ENCODE peak calls at places on chromosomes 6 and 20, in seven cellular contexts. One of them, this sample, is unnamed.

GRCh38 chr6:36800223-36801095 is 38.8 kb downstream of the CPNE5 start:
- DNase-seq in fibroblast of lung: no peak
- DNase-seq in activated CD8-positive, alpha-beta T cell treated with anti-CD3 and anti-CD28 coated beads for 36 hours: no peak
- DNase-seq in fibroblast of the aortic adventitia: no peak
- DNase-seq in lung: no peak
- DNase-seq in thoracic aorta: no peak
- DNase-seq in astrocyte of the cerebellum: no peak
- DNase-seq in this sample: no peak

GRCh38 chr20:35502352-35502751 is 27.1 kb downstream of the C20orf173 start:
- DNase-seq in astrocyte of the cerebellum: no peak
- DNase-seq in activated CD8-positive, alpha-beta T cell treated with anti-CD3 and anti-CD28 coated beads for 36 hours: no peak
- DNase-seq in lung: no peak
- DNase-seq in fibroblast of lung: no peak
- DNase-seq in thoracic aorta: no peak
- DNase-seq in fibroblast of the aortic adventitia: no peak
- DNase-seq in this sample: peak

GRCh38 chr6:113564401-113565161 is 292.6 kb upstream of the MARCKS start:
- DNase-seq in astrocyte of the cerebellum: peak
- DNase-seq in fibroblast of the aortic adventitia: peak
- DNase-seq in fibroblast of lung: peak
- DNase-seq in lung: peak
- DNase-seq in thoracic aorta: peak
- DNase-seq in activated CD8-positive, alpha-beta T cell treated with anti-CD3 and anti-CD28 coated beads for 36 hours: no peak
- DNase-seq in this sample: peak

GRCh38 chr6:43491750-43492661 is 14.6 kb downstream of the TJAP1 start:
- DNase-seq in thoracic aorta: peak
- DNase-seq in astrocyte of the cerebellum: peak
- DNase-seq in activated CD8-positive, alpha-beta T cell treated with anti-CD3 and anti-CD28 coated beads for 36 hours: no peak
- DNase-seq in fibroblast of the aortic adventitia: peak
- DNase-seq in lung: peak
- DNase-seq in fibroblast of lung: peak
- DNase-seq in this sample: no peak

GRCh38 chr6:16240618-16241320 is 2.4 kb downstream of the GMPR start:
- DNase-seq in lung: no peak
- DNase-seq in thoracic aorta: no peak
- DNase-seq in fibroblast of the aortic adventitia: no peak
- DNase-seq in activated CD8-positive, alpha-beta T cell treated with anti-CD3 and anti-CD28 coated beads for 36 hours: no peak
- DNase-seq in fibroblast of lung: no peak
- DNase-seq in astrocyte of the cerebellum: no peak
- DNase-seq in this sample: no peak

GRCh38 chr6:137769797-137770362 is 97.2 kb upstream of the TNFAIP3 start:
- DNase-seq in fibroblast of lung: no peak
- DNase-seq in astrocyte of the cerebellum: no peak
- DNase-seq in fibroblast of the aortic adventitia: no peak
- DNase-seq in activated CD8-positive, alpha-beta T cell treated with anti-CD3 and anti-CD28 coated beads for 36 hours: no peak
- DNase-seq in lung: no peak
- DNase-seq in thoracic aorta: no peak
- DNase-seq in this sample: no peak

GRCh38 chr6:110412258-110412839 is 3.0 kb downstream of the DDO start:
- DNase-seq in lung: no peak
- DNase-seq in fibroblast of the aortic adventitia: no peak
- DNase-seq in astrocyte of the cerebellum: no peak
- DNase-seq in thoracic aorta: no peak
- DNase-seq in activated CD8-positive, alpha-beta T cell treated with anti-CD3 and anti-CD28 coated beads for 36 hours: no peak
- DNase-seq in fibroblast of lung: no peak
- DNase-seq in this sample: no peak

GRCh38 chr6:132404736-132405135 is 3.5 kb upstream of the MOXD1 start:
- DNase-seq in fibroblast of the aortic adventitia: no peak
- DNase-seq in fibroblast of lung: no peak
- DNase-seq in astrocyte of the cerebellum: no peak
- DNase-seq in thoracic aorta: no peak
- DNase-seq in activated CD8-positive, alpha-beta T cell treated with anti-CD3 and anti-CD28 coated beads for 36 hours: no peak
- DNase-seq in lung: no peak
- DNase-seq in this sample: no peak

GRCh38 chr6:16409531-16410441 is 171.4 kb downstream of the GMPR start:
- DNase-seq in fibroblast of lung: peak
- DNase-seq in lung: peak
- DNase-seq in astrocyte of the cerebellum: peak
- DNase-seq in thoracic aorta: no peak
- DNase-seq in fibroblast of the aortic adventitia: peak
- DNase-seq in activated CD8-positive, alpha-beta T cell treated with anti-CD3 and anti-CD28 coated beads for 36 hours: peak
- DNase-seq in this sample: peak

GRCh38 chr20:25006431-25007167 is 14.0 kb upstream of the APMAP start:
- DNase-seq in thoracic aorta: no peak
- DNase-seq in lung: no peak
- DNase-seq in astrocyte of the cerebellum: no peak
- DNase-seq in fibroblast of lung: no peak
- DNase-seq in fibroblast of the aortic adventitia: no peak
- DNase-seq in activated CD8-positive, alpha-beta T cell treated with anti-CD3 and anti-CD28 coated beads for 36 hours: no peak
- DNase-seq in this sample: no peak

GRCh38 chr6:41697902-41698349 is 37.5 kb downstream of the TFEB start:
- DNase-seq in fibroblast of lung: peak
- DNase-seq in thoracic aorta: no peak
- DNase-seq in fibroblast of the aortic adventitia: peak
- DNase-seq in activated CD8-positive, alpha-beta T cell treated with anti-CD3 and anti-CD28 coated beads for 36 hours: no peak
- DNase-seq in astrocyte of the cerebellum: no peak
- DNase-seq in lung: no peak
- DNase-seq in this sample: no peak

GRCh38 chr20:1876975-1877603 is 18.1 kb upstream of the SIRPA start:
- DNase-seq in lung: no peak
- DNase-seq in thoracic aorta: no peak
- DNase-seq in activated CD8-positive, alpha-beta T cell treated with anti-CD3 and anti-CD28 coated beads for 36 hours: peak
- DNase-seq in fibroblast of lung: no peak
- DNase-seq in fibroblast of the aortic adventitia: no peak
- DNase-seq in astrocyte of the cerebellum: no peak
- DNase-seq in this sample: peak

GRCh38 chr20:43963233-43963632 is 48.6 kb downstream of the TOX2 start:
- DNase-seq in fibroblast of lung: no peak
- DNase-seq in astrocyte of the cerebellum: no peak
- DNase-seq in lung: no peak
- DNase-seq in thoracic aorta: no peak
- DNase-seq in fibroblast of the aortic adventitia: no peak
- DNase-seq in activated CD8-positive, alpha-beta T cell treated with anti-CD3 and anti-CD28 coated beads for 36 hours: no peak
- DNase-seq in this sample: no peak

GRCh38 chr6:47357827-47358226 is 48.1 kb upstream of the TNFRSF21 start:
- DNase-seq in fibroblast of lung: no peak
- DNase-seq in lung: no peak
- DNase-seq in fibroblast of the aortic adventitia: no peak
- DNase-seq in activated CD8-positive, alpha-beta T cell treated with anti-CD3 and anti-CD28 coated beads for 36 hours: no peak
- DNase-seq in thoracic aorta: no peak
- DNase-seq in astrocyte of the cerebellum: no peak
- DNase-seq in this sample: no peak

GRCh38 chr6:124962617-124963415 is 579 bp downstream of the RNF217 start:
- DNase-seq in astrocyte of the cerebellum: no peak
- DNase-seq in fibroblast of lung: peak
- DNase-seq in lung: peak
- DNase-seq in activated CD8-positive, alpha-beta T cell treated with anti-CD3 and anti-CD28 coated beads for 36 hours: no peak
- DNase-seq in fibroblast of the aortic adventitia: peak
- DNase-seq in thoracic aorta: no peak
- DNase-seq in this sample: peak
- TF ChIP-seq CTCF in astrocyte of the cerebellum: no peak
- TF ChIP-seq CTCF in fibroblast of lung: no peak
- TF ChIP-seq CTCF in lung: no peak
- TF ChIP-seq CTCF in activated CD8-positive, alpha-beta T cell treated with anti-CD3 and anti-CD28 coated beads for 36 hours: no peak
- TF ChIP-seq CTCF in fibroblast of the aortic adventitia: peak
- TF ChIP-seq CTCF in thoracic aorta: peak
- TF ChIP-seq CTCF in this sample: no peak

DNA sequence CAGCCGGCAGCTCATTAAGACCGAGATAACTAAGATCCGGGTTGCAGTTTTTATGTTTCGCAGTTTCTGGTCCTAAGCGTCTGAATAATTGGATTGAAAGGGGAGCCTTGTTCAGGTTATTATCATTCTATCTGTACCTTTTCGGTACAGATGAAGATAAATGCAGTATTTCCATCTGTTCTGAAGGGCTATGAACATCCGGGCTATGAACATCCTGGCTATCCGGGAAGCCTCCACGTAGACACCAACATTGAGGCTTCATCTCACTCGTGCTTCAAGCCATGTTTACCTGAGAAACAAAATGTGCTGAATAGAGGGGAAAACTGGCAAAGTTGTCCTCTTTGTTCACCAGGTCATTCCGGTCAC is 399 bp upstream of the REPS1 start:
- DNase-seq in thoracic aorta: no peak
- DNase-seq in fibroblast of lung: peak
- DNase-seq in activated CD8-positive, alpha-beta T cell treated with anti-CD3 and anti-CD28 coated beads for 36 hours: no peak
- DNase-seq in fibroblast of the aortic adventitia: no peak
- DNase-seq in lung: no peak
- DNase-seq in astrocyte of the cerebellum: no peak
- DNase-seq in this sample: no peak
- TF ChIP-seq CTCF in thoracic aorta: peak
- TF ChIP-seq CTCF in fibroblast of lung: peak
- TF ChIP-seq CTCF in activated CD8-positive, alpha-beta T cell treated with anti-CD3 and anti-CD28 coated beads for 36 hours: peak
- TF ChIP-seq CTCF in fibroblast of the aortic adventitia: no peak
- TF ChIP-seq CTCF in lung: no peak
- TF ChIP-seq CTCF in astrocyte of the cerebellum: no peak
- TF ChIP-seq CTCF in this sample: no peak

GRCh38 chr20:20814685-20815084 is 102.2 kb upstream of the RALGAPA2 start:
- DNase-seq in activated CD8-positive, alpha-beta T cell treated with anti-CD3 and anti-CD28 coated beads for 36 hours: no peak
- DNase-seq in lung: no peak
- DNase-seq in fibroblast of lung: no peak
- DNase-seq in fibroblast of the aortic adventitia: no peak
- DNase-seq in astrocyte of the cerebellum: no peak
- DNase-seq in thoracic aorta: no peak
- DNase-seq in this sample: no peak
- TF ChIP-seq CTCF in activated CD8-positive, alpha-beta T cell treated with anti-CD3 and anti-CD28 coated beads for 36 hours: no peak
- TF ChIP-seq CTCF in lung: no peak
- TF ChIP-seq CTCF in fibroblast of lung: no peak
- TF ChIP-seq CTCF in fibroblast of the aortic adventitia: no peak
- TF ChIP-seq CTCF in astrocyte of the cerebellum: no peak
- TF ChIP-seq CTCF in thoracic aorta: no peak
- TF ChIP-seq CTCF in this sample: no peak

GRCh38 chr20:60345106-60345505 is 386.9 kb downstream of the CDH26 start:
- DNase-seq in astrocyte of the cerebellum: no peak
- DNase-seq in activated CD8-positive, alpha-beta T cell treated with anti-CD3 and anti-CD28 coated beads for 36 hours: no peak
- DNase-seq in lung: no peak
- DNase-seq in thoracic aorta: no peak
- DNase-seq in fibroblast of lung: no peak
- DNase-seq in fibroblast of the aortic adventitia: no peak
- DNase-seq in this sample: no peak
- TF ChIP-seq CTCF in astrocyte of the cerebellum: no peak
- TF ChIP-seq CTCF in activated CD8-positive, alpha-beta T cell treated with anti-CD3 and anti-CD28 coated beads for 36 hours: no peak
- TF ChIP-seq CTCF in lung: no peak
- TF ChIP-seq CTCF in thoracic aorta: no peak
- TF ChIP-seq CTCF in fibroblast of lung: no peak
- TF ChIP-seq CTCF in fibroblast of the aortic adventitia: no peak
- TF ChIP-seq CTCF in this sample: no peak

DNA sequence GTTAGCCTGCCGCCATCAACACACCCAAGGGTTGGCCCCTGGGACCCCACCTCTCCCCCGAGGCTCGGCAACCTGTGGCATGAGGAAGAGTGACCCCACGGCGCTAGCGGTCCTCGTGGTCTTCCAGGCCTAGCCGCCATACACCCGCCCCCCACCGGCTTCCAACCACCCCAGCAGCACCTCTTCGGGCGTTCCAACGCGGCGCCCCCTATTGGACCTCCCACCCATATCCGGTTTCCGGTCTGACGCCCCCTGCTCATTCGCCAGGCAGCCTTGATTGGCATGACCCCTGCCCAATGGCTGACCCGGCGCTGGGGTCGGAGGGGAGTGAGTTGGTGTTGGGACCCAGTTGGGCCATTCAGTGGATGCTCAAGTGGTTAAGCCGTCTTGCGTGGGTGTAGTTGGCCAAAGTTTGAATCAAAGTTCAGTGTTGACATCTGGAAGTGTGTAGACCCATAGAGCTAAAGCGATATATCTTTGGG is at the start of gene GNAS-AS1:
- DNase-seq in fibroblast of the aortic adventitia: peak
- DNase-seq in fibroblast of lung: peak
- DNase-seq in thoracic aorta: no peak
- DNase-seq in lung: peak
- DNase-seq in activated CD8-positive, alpha-beta T cell treated with anti-CD3 and anti-CD28 coated beads for 36 hours: peak
- DNase-seq in astrocyte of the cerebellum: peak
- DNase-seq in this sample: peak
- TF ChIP-seq CTCF in fibroblast of the aortic adventitia: peak
- TF ChIP-seq CTCF in fibroblast of lung: no peak
- TF ChIP-seq CTCF in thoracic aorta: no peak
- TF ChIP-seq CTCF in lung: no peak
- TF ChIP-seq CTCF in activated CD8-positive, alpha-beta T cell treated with anti-CD3 and anti-CD28 coated beads for 36 hours: no peak
- TF ChIP-seq CTCF in astrocyte of the cerebellum: no peak
- TF ChIP-seq CTCF in this sample: no peak

DNA sequence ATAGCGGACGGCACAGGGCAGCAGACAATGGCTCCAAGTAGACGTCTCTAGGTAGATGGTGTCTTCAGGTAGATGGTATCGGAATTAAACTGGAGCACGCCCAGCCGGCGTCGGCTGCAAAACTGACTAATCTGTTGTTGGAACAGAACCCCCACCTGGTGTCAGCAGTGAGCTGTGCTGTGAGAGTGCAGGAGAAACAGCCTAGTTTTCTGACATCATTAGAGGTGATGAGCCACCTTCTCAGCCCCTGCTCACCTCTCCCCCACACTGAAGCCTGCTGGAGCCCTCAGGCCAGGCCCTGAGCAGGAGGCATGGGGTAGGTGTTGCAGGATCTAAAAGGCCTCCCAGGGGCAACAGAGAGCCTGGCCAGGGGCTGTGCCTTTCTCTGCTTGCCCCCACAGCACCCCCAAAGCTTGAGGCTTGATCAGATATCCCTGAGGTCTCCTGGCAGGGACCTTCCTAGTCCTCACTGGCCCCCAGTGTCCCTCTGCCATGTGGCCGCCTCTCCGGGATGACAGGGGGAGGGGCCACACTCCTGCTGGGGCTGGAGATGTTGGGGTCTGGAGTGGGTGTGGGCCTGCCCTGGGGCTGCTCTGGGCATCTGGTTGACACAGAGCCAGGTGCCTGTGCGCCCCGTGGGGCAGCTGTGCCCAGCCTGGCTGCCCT is 6.9 kb upstream of the HELZ2 start:
- DNase-seq in fibroblast of the aortic adventitia: peak
- DNase-seq in astrocyte of the cerebellum: no peak
- DNase-seq in fibroblast of lung: peak
- DNase-seq in lung: no peak
- DNase-seq in activated CD8-positive, alpha-beta T cell treated with anti-CD3 and anti-CD28 coated beads for 36 hours: peak
- DNase-seq in thoracic aorta: no peak
- DNase-seq in this sample: peak
- TF ChIP-seq CTCF in fibroblast of the aortic adventitia: peak
- TF ChIP-seq CTCF in astrocyte of the cerebellum: peak
- TF ChIP-seq CTCF in fibroblast of lung: peak
- TF ChIP-seq CTCF in lung: peak
- TF ChIP-seq CTCF in activated CD8-positive, alpha-beta T cell treated with anti-CD3 and anti-CD28 coated beads for 36 hours: peak
- TF ChIP-seq CTCF in thoracic aorta: no peak
- TF ChIP-seq CTCF in this sample: peak

GRCh38 chr6:102494808-102495207 is 1101.3 kb downstream of the GRIK2 start:
- DNase-seq in astrocyte of the cerebellum: no peak
- DNase-seq in fibroblast of lung: no peak
- DNase-seq in activated CD8-positive, alpha-beta T cell treated with anti-CD3 and anti-CD28 coated beads for 36 hours: no peak
- DNase-seq in fibroblast of the aortic adventitia: no peak
- DNase-seq in thoracic aorta: no peak
- DNase-seq in lung: no peak
- DNase-seq in this sample: no peak
- TF ChIP-seq CTCF in astrocyte of the cerebellum: no peak
- TF ChIP-seq CTCF in fibroblast of lung: no peak
- TF ChIP-seq CTCF in activated CD8-positive, alpha-beta T cell treated with anti-CD3 and anti-CD28 coated beads for 36 hours: no peak
- TF ChIP-seq CTCF in fibroblast of the aortic adventitia: no peak
- TF ChIP-seq CTCF in thoracic aorta: no peak
- TF ChIP-seq CTCF in lung: no peak
- TF ChIP-seq CTCF in this sample: no peak

This sample was measured in GM20000.